ENCODE peak calls at places on chromosomes 6 and 20, in ten cellular contexts. One of them, this sample, is unnamed.

GRCh38 chr20:7744411-7744810 is 195.8 kb downstream of the HAO1 start:
- DNase-seq in activated CD4-positive, alpha-beta T cell treated with anti-CD3 and anti-CD28 coated beads, Interleukin-2, amount 50 U/mL, for 24 hours: no peak
- DNase-seq in CD4-positive, alpha-beta memory T cell: no peak
- DNase-seq in NCI-H748 treated with DMSO at 0.1 percent for 48 hours: no peak
- DNase-seq in stimulated activated CD8-positive, alpha-beta memory T cell treated with anti-CD3 and anti-CD28 coated beads, Interleukin-15, amount 100 ng/mL, for 24 hours: no peak
- DNase-seq in CD8-positive, alpha-beta T cell: no peak
- DNase-seq in left lung: no peak
- DNase-seq in H7: no peak
- DNase-seq in D721Med: no peak
- DNase-seq in lung: no peak
- DNase-seq in this sample: no peak

GRCh38 chr6:158910484-158911075 is 89.4 kb downstream of the RSPH3 start:
- DNase-seq in H7: peak; percentile 83
- DNase-seq in D721Med: no peak
- DNase-seq in lung: peak; percentile 40
- DNase-seq in CD8-positive, alpha-beta T cell: no peak
- DNase-seq in activated CD4-positive, alpha-beta T cell treated with anti-CD3 and anti-CD28 coated beads, Interleukin-2, amount 50 U/mL, for 24 hours: no peak
- DNase-seq in NCI-H748 treated with DMSO at 0.1 percent for 48 hours: no peak
- DNase-seq in CD4-positive, alpha-beta memory T cell: peak; percentile 10
- DNase-seq in left lung: no peak
- DNase-seq in stimulated activated CD8-positive, alpha-beta memory T cell treated with anti-CD3 and anti-CD28 coated beads, Interleukin-15, amount 100 ng/mL, for 24 hours: no peak
- DNase-seq in this sample: peak; percentile 76

GRCh38 chr20:63158352-63158751 is 57.6 kb downstream of the YTHDF1 start:
- DNase-seq in CD8-positive, alpha-beta T cell: no peak
- DNase-seq in CD4-positive, alpha-beta memory T cell: no peak
- DNase-seq in lung: no peak
- DNase-seq in H7: no peak
- DNase-seq in stimulated activated CD8-positive, alpha-beta memory T cell treated with anti-CD3 and anti-CD28 coated beads, Interleukin-15, amount 100 ng/mL, for 24 hours: no peak
- DNase-seq in left lung: no peak
- DNase-seq in D721Med: no peak
- DNase-seq in NCI-H748 treated with DMSO at 0.1 percent for 48 hours: no peak
- DNase-seq in activated CD4-positive, alpha-beta T cell treated with anti-CD3 and anti-CD28 coated beads, Interleukin-2, amount 50 U/mL, for 24 hours: no peak
- DNase-seq in this sample: no peak

GRCh38 chr6:11785953-11786579 is 7.5 kb upstream of the ADTRP start:
- DNase-seq in lung: peak; percentile 52
- DNase-seq in CD4-positive, alpha-beta memory T cell: peak; percentile 45
- DNase-seq in H7: no peak
- DNase-seq in left lung: no peak
- DNase-seq in stimulated activated CD8-positive, alpha-beta memory T cell treated with anti-CD3 and anti-CD28 coated beads, Interleukin-15, amount 100 ng/mL, for 24 hours: no peak
- DNase-seq in activated CD4-positive, alpha-beta T cell treated with anti-CD3 and anti-CD28 coated beads, Interleukin-2, amount 50 U/mL, for 24 hours: no peak
- DNase-seq in CD8-positive, alpha-beta T cell: no peak
- DNase-seq in NCI-H748 treated with DMSO at 0.1 percent for 48 hours: no peak
- DNase-seq in D721Med: no peak
- DNase-seq in this sample: no peak

GRCh38 chr6:170293881-170294755 is 3.2 kb upstream of the DLL1 start:
- DNase-seq in stimulated activated CD8-positive, alpha-beta memory T cell treated with anti-CD3 and anti-CD28 coated beads, Interleukin-15, amount 100 ng/mL, for 24 hours: no peak
- DNase-seq in lung: no peak
- DNase-seq in H7: peak; percentile 54
- DNase-seq in D721Med: no peak
- DNase-seq in activated CD4-positive, alpha-beta T cell treated with anti-CD3 and anti-CD28 coated beads, Interleukin-2, amount 50 U/mL, for 24 hours: no peak
- DNase-seq in CD8-positive, alpha-beta T cell: no peak
- DNase-seq in CD4-positive, alpha-beta memory T cell: no peak
- DNase-seq in left lung: no peak
- DNase-seq in NCI-H748 treated with DMSO at 0.1 percent for 48 hours: no peak
- DNase-seq in this sample: peak; percentile 71

GRCh38 chr6:124854338-124854922 is 107.8 kb upstream of the RNF217 start:
- DNase-seq in CD4-positive, alpha-beta memory T cell: no peak
- DNase-seq in NCI-H748 treated with DMSO at 0.1 percent for 48 hours: peak; percentile 34
- DNase-seq in lung: no peak
- DNase-seq in H7: no peak
- DNase-seq in D721Med: no peak
- DNase-seq in activated CD4-positive, alpha-beta T cell treated with anti-CD3 and anti-CD28 coated beads, Interleukin-2, amount 50 U/mL, for 24 hours: no peak
- DNase-seq in stimulated activated CD8-positive, alpha-beta memory T cell treated with anti-CD3 and anti-CD28 coated beads, Interleukin-15, amount 100 ng/mL, for 24 hours: no peak
- DNase-seq in left lung: no peak
- DNase-seq in CD8-positive, alpha-beta T cell: no peak
- DNase-seq in this sample: no peak

GRCh38 chr6:125812394-125813231 is 21.9 kb downstream of the NCOA7 start:
- DNase-seq in lung: no peak
- DNase-seq in D721Med: no peak
- DNase-seq in activated CD4-positive, alpha-beta T cell treated with anti-CD3 and anti-CD28 coated beads, Interleukin-2, amount 50 U/mL, for 24 hours: no peak
- DNase-seq in H7: no peak
- DNase-seq in CD8-positive, alpha-beta T cell: no peak
- DNase-seq in NCI-H748 treated with DMSO at 0.1 percent for 48 hours: no peak
- DNase-seq in left lung: no peak
- DNase-seq in CD4-positive, alpha-beta memory T cell: no peak
- DNase-seq in stimulated activated CD8-positive, alpha-beta memory T cell treated with anti-CD3 and anti-CD28 coated beads, Interleukin-15, amount 100 ng/mL, for 24 hours: no peak
- DNase-seq in this sample: no peak

GRCh38 chr20:44104807-44105517 is 82.0 kb downstream of the JPH2 start:
- DNase-seq in D721Med: no peak
- DNase-seq in activated CD4-positive, alpha-beta T cell treated with anti-CD3 and anti-CD28 coated beads, Interleukin-2, amount 50 U/mL, for 24 hours: no peak
- DNase-seq in H7: no peak
- DNase-seq in CD4-positive, alpha-beta memory T cell: no peak
- DNase-seq in stimulated activated CD8-positive, alpha-beta memory T cell treated with anti-CD3 and anti-CD28 coated beads, Interleukin-15, amount 100 ng/mL, for 24 hours: no peak
- DNase-seq in CD8-positive, alpha-beta T cell: no peak
- DNase-seq in left lung: no peak
- DNase-seq in lung: no peak
- DNase-seq in NCI-H748 treated with DMSO at 0.1 percent for 48 hours: no peak
- DNase-seq in this sample: no peak

GRCh38 chr20:34824861-34825529 is 456 bp downstream of the NCOA6 start:
- DNase-seq in NCI-H748 treated with DMSO at 0.1 percent for 48 hours: peak; percentile 49
- DNase-seq in activated CD4-positive, alpha-beta T cell treated with anti-CD3 and anti-CD28 coated beads, Interleukin-2, amount 50 U/mL, for 24 hours: peak; percentile 36
- DNase-seq in CD4-positive, alpha-beta memory T cell: peak; percentile 73
- DNase-seq in lung: peak; percentile 48
- DNase-seq in D721Med: no peak
- DNase-seq in left lung: peak; percentile 91
- DNase-seq in H7: peak; percentile 94
- DNase-seq in CD8-positive, alpha-beta T cell: peak; percentile 40
- DNase-seq in stimulated activated CD8-positive, alpha-beta memory T cell treated with anti-CD3 and anti-CD28 coated beads, Interleukin-15, amount 100 ng/mL, for 24 hours: peak; percentile 32
- DNase-seq in this sample: peak; percentile 89

GRCh38 chr20:23445596-23446217 is 6.2 kb downstream of the CSTL1 start:
- DNase-seq in NCI-H748 treated with DMSO at 0.1 percent for 48 hours: no peak
- DNase-seq in CD4-positive, alpha-beta memory T cell: no peak
- DNase-seq in CD8-positive, alpha-beta T cell: no peak
- DNase-seq in left lung: no peak
- DNase-seq in lung: no peak
- DNase-seq in activated CD4-positive, alpha-beta T cell treated with anti-CD3 and anti-CD28 coated beads, Interleukin-2, amount 50 U/mL, for 24 hours: no peak
- DNase-seq in H7: no peak
- DNase-seq in stimulated activated CD8-positive, alpha-beta memory T cell treated with anti-CD3 and anti-CD28 coated beads, Interleukin-15, amount 100 ng/mL, for 24 hours: no peak
- DNase-seq in D721Med: no peak
- DNase-seq in this sample: no peak

GRCh38 chr6:16850332-16851022 is 89.2 kb upstream of the ATXN1 start:
- DNase-seq in NCI-H748 treated with DMSO at 0.1 percent for 48 hours: peak; percentile 99
- DNase-seq in left lung: no peak
- DNase-seq in activated CD4-positive, alpha-beta T cell treated with anti-CD3 and anti-CD28 coated beads, Interleukin-2, amount 50 U/mL, for 24 hours: no peak
- DNase-seq in CD8-positive, alpha-beta T cell: no peak
- DNase-seq in stimulated activated CD8-positive, alpha-beta memory T cell treated with anti-CD3 and anti-CD28 coated beads, Interleukin-15, amount 100 ng/mL, for 24 hours: no peak
- DNase-seq in CD4-positive, alpha-beta memory T cell: no peak
- DNase-seq in lung: no peak
- DNase-seq in H7: no peak
- DNase-seq in D721Med: no peak
- DNase-seq in this sample: no peak

GRCh38 chr6:134446228-134446848 is 128.4 kb upstream of the SGK1 start:
- DNase-seq in D721Med: no peak
- DNase-seq in CD4-positive, alpha-beta memory T cell: no peak
- DNase-seq in CD8-positive, alpha-beta T cell: no peak
- DNase-seq in activated CD4-positive, alpha-beta T cell treated with anti-CD3 and anti-CD28 coated beads, Interleukin-2, amount 50 U/mL, for 24 hours: no peak
- DNase-seq in H7: no peak
- DNase-seq in left lung: no peak
- DNase-seq in stimulated activated CD8-positive, alpha-beta memory T cell treated with anti-CD3 and anti-CD28 coated beads, Interleukin-15, amount 100 ng/mL, for 24 hours: no peak
- DNase-seq in lung: no peak
- DNase-seq in NCI-H748 treated with DMSO at 0.1 percent for 48 hours: no peak
- DNase-seq in this sample: no peak

This sample was measured in neural progenitor cell.